ENCODE peak calls at places on chromosomes 2 and 18, in four cellular contexts. G is HepG2, U is GM12878, J is K562. N is an unnamed sample. For H3K4me1, the result is how much of the 10 kb centered on the place peaks cover.

GRCh38 chr18:53191634-53192033 is 851.6 kb downstream of the DCC start:
- DNase-seq in G (no peak), U (no peak), J (no peak), N (no peak)

GRCh38 chr18:13581055-13581454 is 145.3 kb downstream of the FAM210A start:
- DNase-seq in G (no peak), U (no peak), J (no peak), N (no peak)

GRCh38 chr2:182103531-182103930 is 117.9 kb downstream of the PPP1R1C start:
- DNase-seq in G (no peak), U (no peak), J (no peak), N (no peak)

GRCh38 chr18:12376034-12376717 is 851 bp downstream of the AFG3L2 start:
- DNase-seq in G (peak), U (no peak), J (no peak), N (no peak)

GRCh38 chr2:217396165-217396564 is 536.3 kb upstream of the TNP1 start:
- DNase-seq in G (no peak), U (no peak), J (no peak), N (peak)

GRCh38 chr2:223979730-223980396 is 22.6 kb downstream of the MRPL44 start:
- DNase-seq in G (no peak), U (no peak), J (no peak), N (no peak)

GRCh38 chr2:172806426-172807008 is 70.9 kb downstream of the RAPGEF4 start:
- DNase-seq in G (peak), U (no peak), J (peak), N (peak)

GRCh38 chr2:235864311-235864710 is 303.9 kb downstream of the GBX2 start:
- DNase-seq in G (no peak), U (no peak), J (no peak), N (no peak)

GRCh38 chr2:161576421-161576820 is 47.8 kb upstream of the SLC4A10 start:
- DNase-seq in G (peak), U (no peak), J (peak), N (peak)

GRCh38 chr2:66469219-66469902 is 34.4 kb downstream of the MEIS1 start:
- DNase-seq in G (no peak), U (no peak), J (no peak), N (no peak)

GRCh38 chr2:210524533-210524932 is 31.9 kb upstream of the CPS1 start:
- DNase-seq in G (no peak), U (no peak), J (no peak), N (no peak)

GRCh38 chr2:217830061-217830460 is 172.7 kb downstream of the TNS1 start:
- DNase-seq in G (no peak), U (no peak), J (no peak), N (no peak)

GRCh38 chr2:136242687-136243277 is 124.8 kb upstream of the CXCR4 start:
- DNase-seq in G (no peak), U (no peak), J (no peak), N (no peak)

GRCh38 chr2:211468881-211469280 is 912.5 kb downstream of the CPS1 start:
- DNase-seq in G (no peak), U (no peak), J (no peak), N (no peak)

GRCh38 chr2:217802876-217803638 is 199.7 kb downstream of the TNS1 start:
- DNase-seq in G (no peak), U (no peak), J (no peak), N (no peak)

GRCh38 chr2:126344498-126344897 is 311.5 kb upstream of the GYPC start:
- DNase-seq in G (no peak), U (no peak), J (no peak), N (no peak)

GRCh38 chr2:190637903-190638618 is 10.8 kb upstream of the NAB1 start:
- DNase-seq in G (peak), U (no peak), J (no peak), N (no peak)

GRCh38 chr2:233075966-233076339 is 15.8 kb downstream of the INPP5D start:
- DNase-seq in G (no peak), U (peak), J (no peak), N (no peak)

GRCh38 chr2:11945139-11946126 is 199.0 kb downstream of the LPIN1 start:
- DNase-seq in G (no peak), U (peak), J (no peak), N (no peak)

GRCh38 chr2:176390276-176390675 is 121.0 kb downstream of the MTX2 start:
- DNase-seq in G (no peak), U (no peak), J (no peak), N (no peak)

GRCh38 chr2:215507126-215507525 is 71.3 kb upstream of the FN1 start:
- DNase-seq in G (no peak), U (no peak), J (no peak), N (no peak)

GRCh38 chr2:73700111-73700510 is 37.0 kb downstream of the TPRKB start:
- DNase-seq in G (no peak), U (no peak), J (no peak), N (no peak)

GRCh38 chr2:64586883-64587481 is 62.9 kb downstream of the AFTPH start:
- DNase-seq in G (peak), U (no peak), J (peak), N (peak)

GRCh38 chr2:186059096-186059495 is 320.5 kb downstream of the FSIP2 start:
- DNase-seq in G (no peak), U (no peak), J (no peak), N (no peak)

GRCh38 chr2:28612131-28612812 is 116.4 kb downstream of the PLB1 start:
- DNase-seq in G (no peak), U (no peak), J (no peak), N (no peak)

GRCh38 chr2:201228912-201229290 is 31.4 kb upstream of the CASP8 start:
- DNase-seq in G (no peak), U (no peak), J (no peak), N (no peak)

GRCh38 chr2:9463698-9464034 is 10.7 kb upstream of the IAH1 start:
- DNase-seq in G (no peak), U (no peak), J (no peak), N (no peak)

GRCh38 chr2:96100893-96101304 is 15.5 kb downstream of the ADRA2B start:
- DNase-seq in G (no peak), U (no peak), J (no peak), N (no peak)

GRCh38 chr2:240935101-240935876 is 29.2 kb downstream of the CROCC2 start:
- DNase-seq in G (no peak), U (no peak), J (no peak), N (no peak)

GRCh38 chr2:66700181-66700686 is 265.3 kb downstream of the MEIS1 start:
- DNase-seq in G (no peak), U (no peak), J (no peak), N (no peak)

GRCh38 chr2:35606394-35606793 is 749.2 kb upstream of the CRIM1 start:
- DNase-seq in G (no peak), U (no peak), J (no peak), N (no peak)

GRCh38 chr18:65221115-65221514 is 529.7 kb upstream of the CDH7 start:
- DNase-seq in G (no peak), U (no peak), J (no peak), N (no peak)

GRCh38 chr2:53362934-53363333 is 404.7 kb upstream of the CHAC2 start:
- DNase-seq in G (no peak), U (no peak), J (no peak), N (no peak)

GRCh38 chr2:155145758-155146229 is 447.3 kb downstream of the KCNJ3 start:
- DNase-seq in G (no peak), U (peak), J (no peak), N (no peak)

GRCh38 chr2:240796543-240797499 is 23.2 kb downstream of the KIF1A start:
- DNase-seq in G (no peak), U (no peak), J (no peak), N (no peak)

GRCh38 chr2:33478968-33479691 is 2.7 kb downstream of the RASGRP3 start:
- DNase-seq in G (no peak), U (no peak), J (peak), N (no peak)

DNA sequence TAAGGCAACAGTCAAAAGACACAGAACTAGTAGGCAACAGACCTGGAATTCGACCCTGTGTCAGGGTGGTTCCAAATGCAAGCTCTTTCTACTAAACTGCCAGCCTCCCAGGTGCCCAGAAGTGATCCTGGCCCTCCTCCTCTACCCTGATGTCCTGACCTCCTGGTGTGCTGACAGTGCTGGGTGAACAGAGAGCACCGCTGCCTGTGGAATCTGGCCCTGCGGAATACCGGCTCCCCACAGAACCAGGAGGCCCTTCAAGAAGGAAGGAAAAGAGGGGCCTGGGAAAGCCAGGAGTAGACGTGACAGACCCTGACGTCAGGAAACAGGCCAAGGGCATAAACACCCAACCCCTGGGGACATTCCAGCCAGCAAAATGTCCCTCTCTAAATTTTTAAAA is 120.3 kb downstream of the NOL10 start:
- DNase-seq in G (no peak), U (no peak), J (no peak), N (no peak)
- H3K4me1 ChIP-seq in G (under half), U (under half), J (under half), N (under half)

GRCh38 chr2:26724004-26724750 is 31.7 kb downstream of the KCNK3 start:
- DNase-seq in G (peak), U (no peak), J (peak), N (peak)
- TF ChIP-seq EP300 in G (no peak), U (no peak), J (peak), N (peak)

GRCh38 chr2:147600646-147601045 is 244.2 kb upstream of the ACVR2A start:
- DNase-seq in G (no peak), U (no peak), J (no peak), N (no peak)

GRCh38 chr2:147603434-147604225 is 241.2 kb upstream of the ACVR2A start:
- DNase-seq in G (no peak), U (no peak), J (no peak), N (no peak)

GRCh38 chr2:147595200-147595599 is 249.6 kb upstream of the ACVR2A start:
- DNase-seq in G (no peak), U (no peak), J (no peak), N (no peak)

DNA sequence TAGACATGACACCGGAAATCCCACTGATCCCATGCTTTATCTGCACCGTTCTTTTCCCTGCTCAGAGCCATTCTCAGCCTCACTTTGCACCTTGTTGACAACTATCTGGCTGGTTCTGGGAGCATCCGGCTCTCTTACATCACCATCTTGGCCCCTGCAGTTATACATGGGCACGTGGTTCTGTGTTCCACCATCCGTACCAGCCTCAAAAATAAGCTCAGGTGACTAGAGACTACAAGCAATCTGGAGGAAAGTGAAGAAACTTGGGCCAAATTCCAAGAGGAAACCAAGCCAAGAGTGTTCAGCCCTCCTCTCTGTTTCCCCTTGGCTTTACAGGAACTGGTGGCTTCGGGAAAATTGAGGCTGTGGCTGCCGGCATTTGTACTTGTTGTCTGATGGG is 244.6 kb upstream of the ACVR2A start:
- DNase-seq in G (no peak), U (no peak), J (no peak), N (no peak)
- TF ChIP-seq BHLHE40 in G (no peak), U (peak), J (no peak), N (no peak)

GRCh38 chr2:133253793-133254192 is 314.5 kb downstream of the NCKAP5 start:
- DNase-seq in G (no peak), U (no peak), J (no peak), N (no peak)

GRCh38 chr2:133252770-133253355 is 315.4 kb downstream of the NCKAP5 start:
- DNase-seq in G (no peak), U (no peak), J (no peak), N (no peak)

GRCh38 chr2:133255363-133255762 is 312.9 kb downstream of the NCKAP5 start:
- DNase-seq in G (no peak), U (no peak), J (no peak), N (no peak)
- H3K4me1 ChIP-seq in G (under half), U (under half), J (under half), N (under half)

DNA sequence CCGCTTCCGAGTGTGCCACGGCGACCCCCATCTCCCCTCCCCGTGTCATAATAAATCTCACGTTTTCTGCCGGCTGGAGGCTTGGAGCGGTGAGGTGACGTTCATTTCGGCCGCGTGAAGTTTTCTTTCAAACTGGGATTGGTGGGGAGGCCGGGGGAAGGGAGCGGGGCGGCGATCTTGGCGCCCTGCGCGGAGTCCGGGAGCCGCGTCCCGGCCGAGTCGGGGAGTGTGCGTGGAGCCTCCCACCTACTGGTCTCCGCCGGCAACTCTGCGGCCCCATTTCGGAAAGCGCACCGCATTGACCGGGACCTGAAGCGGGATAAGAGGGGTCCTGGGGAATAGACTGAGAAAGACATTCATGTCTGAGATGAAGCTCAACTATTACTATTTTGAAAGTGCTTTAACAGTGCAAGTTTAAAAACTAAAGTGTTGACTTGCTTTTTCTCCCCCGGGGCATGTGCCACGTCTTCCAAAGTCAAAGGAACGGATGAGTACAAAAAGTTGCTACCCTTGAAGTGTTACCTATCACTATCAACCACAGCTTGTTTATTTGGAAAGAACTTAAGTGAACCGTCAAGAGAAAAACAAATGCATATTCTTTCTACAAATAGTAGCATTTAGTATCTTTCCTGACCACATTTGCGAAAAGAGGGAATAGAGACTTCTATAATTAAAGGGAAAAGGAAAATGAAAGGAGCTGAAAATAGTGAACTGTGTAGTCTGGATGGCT is 818 bp upstream of the IKZF2 start:
- DNase-seq in G (peak), U (no peak), J (peak), N (peak)
- TF ChIP-seq EP300 in G (no peak), U (no peak), J (no peak), N (no peak)

GRCh38 chr2:239326831-239327535 is 73.8 kb downstream of the HDAC4 start:
- DNase-seq in G (no peak), U (no peak), J (no peak), N (no peak)
- TF ChIP-seq BHLHE40 in G (no peak), U (peak), J (no peak), N (no peak)

GRCh38 chr2:239369631-239370161 is 31.1 kb downstream of the HDAC4 start:
- DNase-seq in G (no peak), U (peak), J (no peak), N (no peak)
- H3K4me1 ChIP-seq in G (under half), U (under half), J (under half), N (under half)

GRCh38 chr2:124316875-124317605 is 292.0 kb downstream of the CNTNAP5 start:
- DNase-seq in G (no peak), U (no peak), J (no peak), N (no peak)
- TF ChIP-seq EP300 in G (no peak), U (no peak), J (no peak), N (no peak)

GRCh38 chr2:208147008-208147407 is 1.1 kb upstream of the CRYGB start:
- DNase-seq in G (no peak), U (no peak), J (no peak), N (no peak)

GRCh38 chr2:208146006-208146405 is at the start of gene CRYGB:
- DNase-seq in G (no peak), U (no peak), J (no peak), N (no peak)

GRCh38 chr2:208139447-208139846 is 6.5 kb downstream of the CRYGB start:
- DNase-seq in G (no peak), U (no peak), J (no peak), N (no peak)

GRCh38 chr2:208142255-208142924 is 3.6 kb downstream of the CRYGB start:
- DNase-seq in G (no peak), U (no peak), J (no peak), N (no peak)

DNA sequence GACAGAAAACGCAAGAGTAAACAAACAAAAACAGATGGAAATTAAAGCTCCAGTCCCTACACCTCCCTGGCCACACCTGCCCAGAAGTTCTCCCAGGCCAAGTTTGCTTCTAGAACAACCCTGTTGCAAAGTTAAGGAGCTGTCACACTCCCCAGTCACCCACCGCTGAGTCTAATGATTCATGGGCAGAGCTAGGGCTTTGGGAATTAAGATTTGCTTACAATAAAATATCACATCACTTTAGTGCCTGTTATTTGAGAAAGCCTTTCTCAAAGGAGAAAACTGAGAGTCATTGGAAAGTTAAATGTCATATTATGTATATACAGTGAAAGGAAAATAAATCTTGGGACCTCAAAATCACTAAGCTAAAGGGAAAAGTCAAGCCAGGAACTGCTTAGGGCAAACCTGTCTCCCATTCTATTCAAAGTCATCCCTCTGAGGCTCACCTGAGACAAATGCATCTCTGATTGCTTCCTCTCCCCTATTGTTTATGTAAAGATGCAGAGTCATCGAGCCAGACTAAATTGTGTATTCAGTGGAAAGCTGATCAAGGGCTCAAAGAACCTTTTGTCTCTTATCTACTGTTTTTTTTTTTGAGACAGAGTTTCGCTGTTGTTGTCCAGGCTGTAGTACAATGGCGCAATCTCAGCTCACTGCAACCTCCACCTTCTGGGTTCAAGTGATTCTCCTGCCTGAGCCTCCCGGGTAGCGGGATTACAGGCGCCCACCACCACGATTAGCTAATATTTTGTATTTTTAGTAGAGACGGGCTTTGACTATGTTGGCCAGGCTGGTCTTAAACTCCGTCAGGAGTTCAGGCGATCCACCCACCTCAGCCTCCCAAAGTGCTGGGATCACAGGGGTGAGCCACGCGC is 2.8 kb downstream of the CRYGB start:
- DNase-seq in G (peak), U (no peak), J (no peak), N (no peak)
- TF ChIP-seq BHLHE40 in G (no peak), U (no peak), J (no peak), N (no peak)

DNA sequence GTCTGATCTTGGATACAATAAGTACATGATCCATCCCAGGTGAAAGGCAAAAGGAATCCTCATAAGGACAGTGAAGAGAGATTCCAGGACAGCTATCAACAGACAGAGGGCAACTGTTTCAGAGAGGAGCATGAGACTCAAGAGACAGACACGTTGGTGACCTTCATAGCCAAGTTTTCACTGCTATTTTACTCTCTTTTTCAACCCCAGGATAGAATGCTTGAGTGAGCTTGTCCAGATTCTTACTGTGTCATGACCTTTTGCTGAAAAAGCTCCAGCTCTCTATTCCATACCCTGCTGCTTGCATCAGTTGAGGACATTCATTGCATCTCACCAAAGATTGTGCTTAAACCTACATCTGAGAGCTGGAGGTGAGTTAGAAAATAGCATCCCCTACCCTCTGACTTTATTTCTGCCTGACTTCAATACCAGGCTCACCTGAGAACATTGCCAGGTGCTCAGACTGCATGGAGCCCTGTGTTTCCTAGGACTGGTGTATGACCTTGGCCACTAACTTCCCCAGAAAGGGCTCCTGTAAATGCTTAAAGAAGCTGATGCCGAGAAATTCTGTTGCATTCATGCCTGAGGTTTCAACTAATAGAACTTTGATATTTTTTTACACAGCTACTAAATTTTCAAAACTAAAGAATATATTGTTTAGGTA is 70.4 kb upstream of the TMEM17 start:
- DNase-seq in G (no peak), U (no peak), J (no peak), N (no peak)
- H3K4me1 ChIP-seq in G (half or more), U (under half), J (under half), N (half or more)

N was measured in A549.